ENCODE peak calls at places on chromosome 16, in eight cellular contexts. Q is left lung; T is CD4-positive, alpha-beta T cell; Z is aorta; A is PC-3; X is psoas muscle; D is ovary; V is testis. U is an unnamed sample.
A peak's percentile ranks its signal among the peaks of the same experiment; 100 is the strongest.

GRCh38 chr16:6349725-6350124 is 982.9 kb upstream of the RBFOX1 start:
- DNase-seq in X (no peak), T (no peak), Q (no peak), Z (no peak), A (no peak), V (no peak), D (no peak), U (no peak)

GRCh38 chr16:64589836-64590235 is 532.0 kb downstream of the CDH11 start:
- DNase-seq in A (peak; percentile 34), Z (no peak), V (no peak), T (no peak), D (no peak), X (no peak), Q (no peak), U (no peak)

GRCh38 chr16:61277849-61278248 is 758.4 kb downstream of the CDH8 start:
- DNase-seq in A (no peak), D (no peak), V (no peak), T (no peak), Q (no peak), X (no peak), Z (no peak), U (no peak)

GRCh38 chr16:29658693-29659092 is 4.4 kb upstream of the SPN start:
- DNase-seq in T (no peak), Z (no peak), D (no peak), Q (no peak), A (no peak), V (no peak), X (no peak), U (no peak)

GRCh38 chr16:79381552-79382042 is 218.9 kb downstream of the MAF start:
- DNase-seq in V (no peak), X (no peak), D (no peak), A (no peak), Z (no peak), Q (no peak), T (no peak), U (no peak)

GRCh38 chr16:64751906-64752305 is 370.0 kb downstream of the CDH11 start:
- DNase-seq in A (no peak), Z (no peak), X (no peak), D (no peak), Q (no peak), V (no peak), T (no peak), U (no peak)

GRCh38 chr16:81738831-81739496 is 40.1 kb upstream of the PLCG2 start:
- DNase-seq in D (no peak), X (peak; percentile 76), Q (peak; percentile 95), A (no peak), Z (no peak), V (peak; percentile 26), T (no peak), U (peak; percentile 93)

GRCh38 chr16:30112197-30113030 is 923 bp downstream of the GDPD3 start:
- DNase-seq in V (peak; percentile 53), X (peak; percentile 80), A (peak; percentile 32), D (peak; percentile 46), Z (peak; percentile 91), Q (peak; percentile 92), T (no peak), U (peak; percentile 78)

GRCh38 chr16:74766729-74767128 is 7.9 kb downstream of the FA2H start:
- DNase-seq in A (no peak), T (no peak), V (no peak), Q (no peak), X (no peak), D (no peak), Z (no peak), U (no peak)

GRCh38 chr16:11542069-11542775 is 44.5 kb downstream of the LITAF start:
- DNase-seq in Q (no peak), T (no peak), A (no peak), D (no peak), Z (no peak), V (no peak), X (no peak), U (no peak)

GRCh38 chr16:20310421-20311395 is 16.6 kb downstream of the GP2 start:
- DNase-seq in Z (no peak), T (no peak), V (no peak), Q (no peak), D (no peak), X (no peak), A (no peak), U (no peak)

GRCh38 chr16:87602821-87603683 is 744 bp downstream of the JPH3 start:
- DNase-seq in X (no peak), A (no peak), V (no peak), Z (no peak), T (no peak), Q (peak; percentile 66), D (no peak), U (no peak)

GRCh38 chr16:71723537-71724319 is 773 bp downstream of the PHLPP2 start:
- DNase-seq in V (peak; percentile 86), T (peak; percentile 63), X (peak; percentile 88), D (peak; percentile 72), Z (peak; percentile 92), A (peak; percentile 73), Q (peak; percentile 95), U (peak; percentile 88)

GRCh38 chr16:35642322-35642835 is 2183.0 kb downstream of the TP53TG3F start:
- DNase-seq in A (no peak), X (no peak), Q (no peak), D (no peak), V (no peak), Z (peak; percentile 51), T (no peak), U (no peak)

GRCh38 chr16:35636831-35637230 is 2177.4 kb downstream of the TP53TG3F start:
- DNase-seq in X (no peak), D (no peak), V (no peak), Z (no peak), A (no peak), T (no peak), Q (no peak), U (no peak)

GRCh38 chr16:35639233-35640205 is 2180.1 kb downstream of the TP53TG3F start:
- DNase-seq in Z (no peak), V (no peak), Q (no peak), D (no peak), T (no peak), A (no peak), X (no peak), U (no peak)

DNA sequence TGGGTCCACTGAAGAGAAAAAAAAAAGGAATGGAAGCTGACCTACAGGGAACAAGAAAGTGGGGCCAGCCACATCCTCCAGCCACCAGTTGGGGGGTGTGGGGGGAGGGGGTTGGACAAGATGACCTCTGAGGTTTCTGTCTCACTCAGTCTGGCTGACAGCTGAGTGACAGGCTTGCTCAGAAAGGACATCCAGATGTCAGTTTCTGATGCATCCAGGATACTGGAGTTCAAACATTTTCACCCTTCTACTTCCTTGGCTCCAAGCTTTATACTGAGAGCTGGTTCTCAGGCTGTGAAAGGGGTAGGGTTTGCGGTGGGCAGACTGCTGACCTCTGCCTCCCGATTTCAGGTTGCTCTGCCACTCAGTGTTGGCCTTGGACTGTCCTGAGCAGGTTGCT is 2178.3 kb downstream of the TP53TG3F start:
- DNase-seq in X (no peak), D (no peak), T (no peak), A (no peak), Z (no peak), Q (no peak), V (no peak), U (no peak)
- H3K27ac ChIP-seq in X (no peak overlapping the region), D (no peak overlapping the region), T (no peak overlapping the region), A (no peak overlapping the region), Z (no peak overlapping the region), Q (no peak overlapping the region), V (no peak overlapping the region), U (no peak overlapping the region)

GRCh38 chr16:80680839-80681238 is 123.6 kb downstream of the CDYL2 start:
- DNase-seq in X (no peak), D (no peak), Z (no peak), T (no peak), A (no peak), V (no peak), Q (no peak), U (peak; percentile 24)
- H3K27ac ChIP-seq in X (no peak overlapping the region), D (no peak overlapping the region), Z (no peak overlapping the region), T (no peak overlapping the region), A (no peak overlapping the region), V (no peak overlapping the region), Q (no peak overlapping the region), U (no peak overlapping the region)

GRCh38 chr16:85826686-85827247 is 27.3 kb downstream of the COX4I1 start:
- DNase-seq in Z (peak; percentile 48), V (no peak), D (no peak), T (no peak), A (no peak), X (no peak), Q (peak; percentile 55), U (no peak)

GRCh38 chr16:85832578-85833539 is 33.4 kb downstream of the COX4I1 start:
- DNase-seq in T (no peak), Q (no peak), A (no peak), V (no peak), D (no peak), X (no peak), Z (peak; percentile 62), U (peak; percentile 69)

GRCh38 chr16:85828166-85828565 is 28.7 kb downstream of the COX4I1 start:
- DNase-seq in V (no peak), Z (peak; percentile 74), D (no peak), Q (peak; percentile 45), X (no peak), T (no peak), A (no peak), U (no peak)

GRCh38 chr16:85829266-85829665 is 29.8 kb downstream of the COX4I1 start:
- DNase-seq in Q (peak; percentile 50), A (no peak), X (no peak), T (no peak), D (no peak), Z (peak; percentile 76), V (no peak), U (no peak)

DNA sequence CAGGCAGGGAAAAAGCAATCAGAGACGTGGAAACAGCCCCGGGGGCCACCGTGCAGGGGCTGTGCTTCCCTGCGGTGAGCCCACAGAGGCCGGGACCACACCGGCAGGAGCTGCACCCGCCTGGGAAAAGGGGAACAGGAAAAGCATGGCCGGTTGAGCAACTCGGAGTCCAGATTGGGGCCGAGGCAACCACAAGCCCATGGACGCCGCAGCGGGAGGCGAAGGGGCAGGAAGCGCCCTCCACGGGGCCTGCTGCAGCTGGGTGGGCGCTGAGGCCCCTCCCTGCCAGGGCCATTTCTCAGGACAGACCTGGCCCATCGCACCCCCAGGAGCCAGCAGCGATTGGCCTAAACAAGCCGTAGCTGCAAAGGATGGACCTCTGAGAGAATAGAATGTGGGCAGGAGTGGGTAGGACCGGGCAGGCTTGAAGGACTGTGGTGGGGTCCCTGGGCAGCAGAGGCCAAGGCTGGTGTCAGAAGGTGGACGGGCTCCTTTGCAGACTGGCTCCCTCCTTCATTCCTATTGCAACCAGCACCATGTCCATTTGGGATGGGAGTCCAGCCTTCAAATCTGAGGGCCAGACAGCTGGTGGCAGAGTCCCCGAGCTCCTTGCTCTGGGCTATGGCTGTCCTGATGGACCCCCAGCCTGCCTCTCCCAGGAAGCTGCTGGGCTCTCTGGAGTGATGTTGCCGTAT is 30.4 kb downstream of the COX4I1 start:
- DNase-seq in V (no peak), Q (peak; percentile 85), A (no peak), D (no peak), X (no peak), T (no peak), Z (peak; percentile 76), U (no peak)
- H3K27ac ChIP-seq in V (no peak overlapping the region), Q (peak overlapping the region; percentile 23), A (no peak overlapping the region), D (no peak overlapping the region), X (no peak overlapping the region), T (no peak overlapping the region), Z (no peak overlapping the region), U (no peak overlapping the region)

DNA sequence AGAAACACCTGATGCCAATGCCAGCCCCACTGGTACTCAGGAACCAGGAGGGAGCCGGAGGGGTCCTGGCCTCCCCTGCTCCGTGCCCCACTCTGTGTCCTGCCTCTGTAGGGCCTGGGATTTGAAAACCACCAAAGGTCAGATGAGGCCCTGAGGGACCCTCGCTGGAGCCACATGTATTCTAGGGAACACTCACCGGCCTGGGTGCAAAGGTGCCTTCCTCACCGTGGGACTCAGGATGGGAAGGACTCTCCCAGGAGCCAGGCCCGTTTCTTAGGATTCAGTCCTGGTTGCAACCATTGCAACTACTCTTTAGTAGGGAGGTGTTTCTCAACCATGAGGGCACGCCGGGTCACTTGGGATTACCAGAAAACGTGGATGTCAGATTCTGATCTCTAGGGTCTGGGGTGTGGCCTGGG is 74.6 kb downstream of the N4BP1 start:
- DNase-seq in V (peak; percentile 6), A (no peak), X (no peak), Z (no peak), Q (no peak), D (no peak), T (no peak), U (no peak)
- H3K27ac ChIP-seq in V (no peak overlapping the region), A (no peak overlapping the region), X (peak overlapping the region; percentile 87), Z (peak overlapping the region; percentile 70), Q (no peak overlapping the region), D (peak overlapping the region; percentile 72), T (no peak overlapping the region), U (no peak overlapping the region)